ENCODE peak calls at places on chromosome 3, in ten cellular contexts. E is SK-N-SH, Z is astrocyte of the spinal cord, S is brain microvascular endothelial cell, Q is fibroblast of mammary gland, C is fibroblast of lung, A is AG09309, D is OCI-LY7, I is AG10803, N is lower lobe of right lung. Y is an unnamed sample.
A peak's percentile ranks its signal among the peaks of the same experiment; 100 is the strongest.

GRCh38 chr3:179421500-179421899 is 29.8 kb downstream of the GNB4 start:
- DNase-seq in S (peak; percentile 22), E (peak; percentile 28), Z (peak; percentile 45), D (peak; percentile 21), N (no peak), I (peak; percentile 48), Q (peak; percentile 50), A (no peak), C (peak; percentile 22), Y (peak; percentile 69)

GRCh38 chr3:120652896-120653545 is 29.0 kb downstream of the HGD start:
- DNase-seq in I (no peak), C (no peak), Q (no peak), E (no peak), A (no peak), S (no peak), D (no peak), N (no peak), Z (no peak), Y (no peak)

GRCh38 chr3:20683912-20684311 is 497.9 kb upstream of the SGO1 start:
- DNase-seq in N (no peak), A (peak; percentile 53), I (peak; percentile 86), D (no peak), S (peak; percentile 74), Z (peak; percentile 87), C (peak; percentile 92), E (no peak), Q (peak; percentile 75), Y (peak; percentile 71)

GRCh38 chr3:51977449-51978142 is 2.7 kb downstream of the ABHD14A start:
- DNase-seq in Z (no peak), A (no peak), Q (no peak), I (no peak), D (peak; percentile 30), N (no peak), E (no peak), C (no peak), S (no peak), Y (no peak)

GRCh38 chr3:123431658-123432323 is 17.1 kb downstream of the ADCY5 start:
- DNase-seq in Z (no peak), E (no peak), Q (no peak), S (no peak), C (no peak), D (no peak), N (no peak), I (no peak), A (no peak), Y (no peak)

GRCh38 chr3:44894485-44894884 is 20.1 kb downstream of the TGM4 start:
- DNase-seq in C (peak; percentile 33), S (no peak), I (peak; percentile 55), D (no peak), A (no peak), N (no peak), Z (no peak), E (no peak), Q (no peak), Y (peak; percentile 32)

GRCh38 chr3:77690284-77690869 is 650.5 kb downstream of the ROBO2 start:
- DNase-seq in A (no peak), I (no peak), D (no peak), N (no peak), C (no peak), Z (no peak), Q (no peak), E (no peak), S (no peak), Y (no peak)

GRCh38 chr3:83523470-83524073 is 1435.2 kb upstream of the CADM2 start:
- DNase-seq in N (no peak), C (peak; percentile 57), A (no peak), Z (peak; percentile 67), Q (peak; percentile 27), I (peak; percentile 1), E (peak; percentile 25), S (peak; percentile 49), D (peak; percentile 57), Y (peak; percentile 59)

GRCh38 chr3:197730200-197730599 is 6.5 kb downstream of the RUBCN start:
- DNase-seq in S (peak; percentile 85), N (no peak), E (no peak), Q (peak; percentile 89), C (peak; percentile 91), Z (peak; percentile 87), D (no peak), I (peak; percentile 85), A (peak; percentile 44), Y (peak; percentile 66)

GRCh38 chr3:138468886-138469285 is 34.5 kb downstream of the ESYT3 start:
- DNase-seq in Z (no peak), N (peak; percentile 6), S (peak; percentile 19), C (no peak), A (peak; percentile 46), I (peak; percentile 22), Q (no peak), D (no peak), E (no peak), Y (no peak)

GRCh38 chr3:111831840-111832239 is 27.2 kb upstream of the PHLDB2 start:
- DNase-seq in E (no peak), Z (peak; percentile 74), A (no peak), N (no peak), D (no peak), I (peak; percentile 51), C (peak; percentile 85), Q (no peak), S (no peak), Y (no peak)

GRCh38 chr3:184694266-184694665 is 17.6 kb downstream of the MAGEF1 start:
- DNase-seq in E (peak; percentile 5), C (no peak), Q (no peak), A (no peak), N (no peak), Z (no peak), I (no peak), S (no peak), D (no peak), Y (no peak)

GRCh38 chr3:45480871-45481270 is 92.5 kb downstream of the LARS2 start:
- DNase-seq in N (no peak), E (no peak), C (no peak), I (no peak), D (no peak), Z (no peak), S (no peak), A (no peak), Q (no peak), Y (no peak)

GRCh38 chr3:33437556-33438283 is 2.5 kb downstream of the UBP1 start:
- DNase-seq in S (peak; percentile 80), D (peak; percentile 6), I (peak; percentile 34), Q (peak; percentile 57), C (peak; percentile 77), A (no peak), Z (peak; percentile 57), E (no peak), N (no peak), Y (peak; percentile 79)

GRCh38 chr3:180401226-180401625 is 200.7 kb upstream of the TTC14 start:
- DNase-seq in D (no peak), I (no peak), Z (no peak), E (no peak), S (no peak), N (no peak), A (no peak), C (peak; percentile 27), Q (peak; percentile 29), Y (no peak)

DNA sequence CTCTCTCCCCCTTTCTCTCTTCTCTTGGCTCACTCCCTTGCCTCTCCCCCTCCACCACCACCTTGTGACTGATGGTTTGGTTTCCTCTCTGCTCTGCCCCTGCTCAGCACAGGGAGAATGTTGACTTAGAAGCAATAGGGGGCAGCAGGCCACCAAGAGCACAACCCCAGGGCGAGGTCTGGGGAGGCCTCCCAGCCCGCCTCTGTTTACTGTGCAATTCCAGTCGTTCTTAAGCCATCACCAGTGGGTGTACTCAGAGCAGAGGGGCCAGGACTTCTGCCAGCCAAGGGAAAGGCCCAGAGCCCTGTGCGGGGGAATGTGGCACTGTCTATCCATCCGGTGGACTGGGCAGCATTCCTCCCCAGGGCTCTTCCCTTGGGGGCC is 5.7 kb upstream of the APEH start:
- DNase-seq in Q (no peak), E (no peak), Z (no peak), N (no peak), I (no peak), A (no peak), C (no peak), S (no peak), D (peak; percentile 19), Y (no peak)
- TF ChIP-seq CTCF in Q (no peak), E (no peak), Z (no peak), N (no peak), I (no peak), A (no peak), C (no peak), S (no peak), D (peak; percentile 38), Y (no peak)

DNA sequence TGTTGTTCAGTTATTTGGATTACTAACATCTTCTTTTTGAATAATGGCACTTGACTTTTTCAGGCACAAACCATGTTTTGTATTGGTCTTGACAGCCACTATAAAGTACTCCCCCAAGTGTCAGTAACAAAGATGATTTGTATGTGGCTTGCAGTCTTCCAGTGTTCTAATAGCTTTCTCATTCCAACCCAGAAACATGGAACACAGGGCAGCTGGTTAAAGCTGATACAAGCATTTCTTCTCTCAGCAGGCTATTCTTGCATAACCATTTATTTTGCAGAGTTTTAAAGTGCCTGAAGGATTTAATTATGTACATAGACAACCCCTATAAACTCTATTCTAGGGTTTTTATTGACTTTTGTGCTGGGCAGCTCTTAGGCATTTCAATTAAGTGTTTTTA is 420.4 kb downstream of the MECOM start:
- DNase-seq in Z (peak; percentile 48), E (no peak), S (peak; percentile 17), Q (no peak), A (peak; percentile 33), D (no peak), N (no peak), I (peak; percentile 52), C (peak; percentile 36), Y (peak; percentile 62)
- H3K4me3 ChIP-seq in Z (peak overlapping the region; percentile 4), E (peak overlapping the region; percentile 58), S (peak overlapping the region; percentile 59), Q (no peak overlapping the region), A (no peak overlapping the region), D (no peak overlapping the region), N (peak overlapping the region; percentile 47), I (no peak overlapping the region), C (no peak overlapping the region), Y (peak overlapping the region; percentile 63)

DNA sequence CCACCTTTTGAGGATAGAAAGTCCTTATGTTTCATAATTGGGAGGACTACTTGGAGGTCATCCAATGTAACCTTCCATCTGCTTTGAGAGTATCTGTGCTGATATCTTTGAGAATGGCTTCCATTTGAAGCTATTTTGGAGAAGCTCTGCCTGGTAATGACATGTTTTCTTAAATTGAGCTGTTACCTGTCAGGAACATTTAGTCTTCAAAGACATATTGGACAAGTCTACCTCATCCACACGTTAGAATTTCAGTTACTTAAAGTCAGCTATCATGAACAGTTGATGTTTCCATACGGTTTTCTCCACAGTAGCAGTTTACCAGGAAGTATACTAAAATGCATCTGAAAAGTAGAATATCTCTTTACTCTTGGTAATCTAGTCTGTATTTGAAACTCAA is 318.5 kb downstream of the EDEM1 start:
- DNase-seq in Q (no peak), A (no peak), S (no peak), N (no peak), Z (no peak), I (no peak), E (no peak), D (no peak), C (no peak), Y (no peak)
- TF ChIP-seq CTCF in Q (no peak), A (no peak), S (no peak), N (no peak), Z (no peak), I (no peak), E (no peak), D (no peak), C (no peak), Y (no peak)

DNA sequence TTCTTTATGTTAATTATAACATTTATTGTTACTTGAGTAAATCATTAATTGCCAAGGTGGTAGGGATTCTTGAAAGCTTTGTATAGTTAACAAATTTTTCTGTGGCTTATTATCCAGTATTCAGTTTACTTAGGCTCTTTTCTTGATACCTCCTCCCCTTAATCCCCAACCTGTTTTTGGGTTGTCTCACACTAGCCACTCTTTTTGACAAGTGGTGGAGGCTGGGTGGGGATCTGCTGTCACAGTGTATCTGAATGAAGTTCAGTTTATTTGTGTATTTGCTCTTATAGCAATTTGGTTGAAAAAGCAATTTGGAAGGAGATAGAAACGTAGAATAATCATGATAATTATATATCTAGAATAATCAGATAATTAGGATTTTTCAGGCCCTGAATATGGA is 43.8 kb downstream of the STT3B start:
- DNase-seq in S (no peak), C (no peak), N (no peak), A (no peak), I (no peak), E (no peak), D (no peak), Z (no peak), Q (no peak), Y (no peak)
- H3K4me3 ChIP-seq in S (no peak overlapping the region), C (no peak overlapping the region), N (no peak overlapping the region), A (no peak overlapping the region), I (no peak overlapping the region), E (no peak overlapping the region), D (no peak overlapping the region), Z (no peak overlapping the region), Q (no peak overlapping the region), Y (no peak overlapping the region)

Y was measured in fibroblast of pulmonary artery.